ENCODE peak calls at places on chromosome 3, in nine cellular contexts. G, O, Q, J, V, X, A, E and R are unnamed samples. For H3K9me3, the result is how much of the 10 kb centered on the place peaks cover.

GRCh38 chr3:50157821-50158556 is 2.9 kb downstream of the SEMA3F start:
- DNase-seq in G (no peak), O (peak), Q (peak), J (no peak), V (no peak), X (no peak), A (peak), E (peak), R (no peak)

GRCh38 chr3:101791778-101792177 is 12.8 kb downstream of the NXPE3 start:
- DNase-seq in G (no peak), O (no peak), Q (no peak), J (no peak), V (no peak), X (no peak), A (no peak), E (no peak), R (no peak)

GRCh38 chr3:13494463-13495350 is 14.6 kb downstream of the HDAC11 start:
- DNase-seq in G (peak), O (peak), Q (peak), J (peak), V (no peak), X (peak), A (no peak), E (peak), R (no peak)

GRCh38 chr3:89184596-89184995 is 77.2 kb downstream of the EPHA3 start:
- DNase-seq in G (no peak), O (no peak), Q (no peak), J (no peak), V (no peak), X (no peak), A (no peak), E (no peak), R (no peak)

GRCh38 chr3:9249273-9250192 is at the start of gene SRGAP3:
- DNase-seq in G (peak), O (peak), Q (peak), J (peak), V (peak), X (peak), A (peak), E (peak), R (peak)

GRCh38 chr3:125110016-125110875 is 54.4 kb upstream of the HEG1 start:
- DNase-seq in G (no peak), O (peak), Q (peak), J (no peak), V (no peak), X (peak), A (peak), E (peak), R (no peak)

GRCh38 chr3:108011616-108012015 is 79.2 kb downstream of the CD47 start:
- DNase-seq in G (no peak), O (no peak), Q (no peak), J (no peak), V (no peak), X (no peak), A (no peak), E (no peak), R (no peak)

GRCh38 chr3:126501054-126501453 is 16.5 kb downstream of the UROC1 start:
- DNase-seq in G (peak), O (no peak), Q (no peak), J (no peak), V (no peak), X (no peak), A (no peak), E (no peak), R (no peak)

GRCh38 chr3:102290241-102290640 is 144.6 kb upstream of the ZPLD1 start:
- DNase-seq in G (no peak), O (no peak), Q (no peak), J (no peak), V (no peak), X (no peak), A (no peak), E (no peak), R (no peak)

GRCh38 chr3:52456169-52456799 is 880 bp downstream of the NISCH start:
- DNase-seq in G (peak), O (peak), Q (peak), J (peak), V (no peak), X (peak), A (peak), E (peak), R (no peak)

GRCh38 chr3:128742821-128743594 is 17.0 kb downstream of the RAB7A start:
- DNase-seq in G (no peak), O (no peak), Q (peak), J (no peak), V (no peak), X (no peak), A (no peak), E (no peak), R (no peak)
- H3K9me3 ChIP-seq in G (under half), O (under half), Q (under half), J (under half), V (under half), X (under half), A (under half), E (under half), R (under half)

GRCh38 chr3:32868719-32869512 is 51.1 kb downstream of the TRIM71 start:
- DNase-seq in G (no peak), O (no peak), Q (no peak), J (peak), V (no peak), X (no peak), A (no peak), E (no peak), R (no peak)
- H3K9ac ChIP-seq in G (no peak), O (no peak), Q (no peak), J (peak), V (no peak), X (no peak), A (no peak), E (no peak), R (peak)

GRCh38 chr3:138559134-138559533 is 34.9 kb downstream of the CEP70 start:
- DNase-seq in G (no peak), O (no peak), Q (no peak), J (no peak), V (no peak), X (no peak), A (no peak), E (no peak), R (no peak)
- H3K9me3 ChIP-seq in G (under half), O (under half), Q (under half), J (half or more), V (under half), X (under half), A (under half), E (under half), R (under half)

GRCh38 chr3:43030162-43030935 is 51.2 kb downstream of the GASK1A start:
- DNase-seq in G (no peak), O (no peak), Q (no peak), J (peak), V (no peak), X (no peak), A (no peak), E (no peak), R (no peak)
- H3K9ac ChIP-seq in G (no peak), O (no peak), Q (no peak), J (no peak), V (no peak), X (no peak), A (no peak), E (no peak), R (no peak)

DNA sequence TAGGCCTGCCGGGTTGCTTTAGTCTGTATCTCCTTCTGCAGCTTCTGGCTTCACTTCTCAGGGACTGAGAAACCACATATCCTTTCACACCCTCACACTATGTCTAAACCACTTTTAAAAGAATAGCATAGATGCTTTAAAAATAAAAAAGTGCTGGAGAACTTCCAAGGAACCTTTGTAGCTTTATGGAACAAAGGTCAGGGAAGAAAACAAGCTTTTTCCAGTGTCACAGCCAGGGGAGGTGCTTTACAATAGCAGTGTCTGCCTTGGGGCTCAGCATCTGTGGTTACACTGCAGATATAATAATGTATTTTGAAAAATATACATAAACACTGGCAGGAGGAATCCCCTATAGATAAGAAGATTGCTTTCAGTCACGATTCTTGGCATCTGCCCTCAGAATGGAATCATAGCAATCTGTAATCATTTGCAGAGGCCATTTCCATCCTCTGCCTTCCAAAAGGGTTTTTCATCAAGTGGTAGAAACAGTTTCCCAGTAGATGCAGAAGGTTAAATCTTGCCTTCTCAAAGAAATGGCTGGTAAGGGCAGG is 362.4 kb upstream of the LRRC3B start:
- DNase-seq in G (no peak), O (no peak), Q (no peak), J (no peak), V (no peak), X (no peak), A (no peak), E (no peak), R (no peak)
- H3K9me3 ChIP-seq in G (under half), O (under half), Q (under half), J (under half), V (under half), X (under half), A (under half), E (under half), R (under half)

GRCh38 chr3:66928252-66928651 is 69.9 kb upstream of the KBTBD8 start:
- DNase-seq in G (no peak), O (no peak), Q (no peak), J (no peak), V (no peak), X (no peak), A (no peak), E (no peak), R (no peak)

GRCh38 chr3:66933233-66933632 is 64.9 kb upstream of the KBTBD8 start:
- DNase-seq in G (peak), O (no peak), Q (no peak), J (peak), V (no peak), X (no peak), A (no peak), E (no peak), R (peak)

GRCh38 chr3:66934041-66934440 is 64.1 kb upstream of the KBTBD8 start:
- DNase-seq in G (no peak), O (no peak), Q (no peak), J (no peak), V (no peak), X (no peak), A (no peak), E (no peak), R (no peak)

GRCh38 chr3:66931699-66932098 is 66.4 kb upstream of the KBTBD8 start:
- DNase-seq in G (no peak), O (no peak), Q (no peak), J (no peak), V (no peak), X (no peak), A (no peak), E (no peak), R (no peak)

DNA sequence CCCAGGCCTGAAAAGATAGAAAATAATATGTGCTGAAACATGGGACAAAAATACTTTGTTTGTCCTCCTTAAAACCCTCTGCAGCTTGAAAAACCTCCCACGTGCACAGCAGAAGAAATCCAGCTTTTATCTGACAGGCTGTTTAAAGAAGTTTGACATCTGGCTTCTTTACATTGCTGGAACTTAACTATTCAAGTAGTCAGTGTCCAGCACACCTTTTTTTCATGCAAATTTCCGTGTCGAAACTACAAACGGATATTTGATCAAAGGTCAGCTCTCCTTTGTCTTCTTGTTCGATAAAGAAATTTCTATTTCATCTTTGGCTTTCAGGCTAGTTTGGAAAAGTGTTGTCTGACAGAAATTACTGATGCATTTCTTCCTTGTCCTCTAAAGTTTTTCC is 66.8 kb upstream of the KBTBD8 start:
- DNase-seq in G (no peak), O (no peak), Q (no peak), J (no peak), V (no peak), X (no peak), A (no peak), E (no peak), R (no peak)
- H3K9ac ChIP-seq in G (no peak), O (no peak), Q (no peak), J (no peak), V (no peak), X (no peak), A (no peak), E (no peak), R (no peak)

DNA sequence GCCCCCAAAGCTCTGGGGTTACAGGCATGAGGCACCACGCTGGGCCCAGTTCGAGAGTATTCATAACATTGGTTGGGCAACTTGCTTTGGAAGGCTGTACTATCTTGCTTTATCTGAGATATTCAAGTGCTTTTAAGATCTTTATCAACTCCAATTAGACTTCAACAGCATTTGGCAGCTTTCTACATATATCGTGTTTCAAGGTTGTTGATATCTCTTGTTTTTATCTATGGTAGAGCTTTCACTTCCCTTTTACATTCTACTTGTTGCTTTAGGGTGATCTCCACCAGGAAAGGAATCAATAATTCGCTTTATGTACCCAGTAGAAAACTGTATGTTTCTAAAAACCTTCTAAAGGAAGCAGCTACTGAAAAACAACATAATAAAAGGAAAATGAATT is 395.3 kb downstream of the IL5RA start:
- DNase-seq in G (no peak), O (no peak), Q (peak), J (no peak), V (no peak), X (no peak), A (no peak), E (no peak), R (no peak)
- H3K9me3 ChIP-seq in G (under half), O (under half), Q (under half), J (under half), V (under half), X (under half), A (under half), E (under half), R (under half)